ENCODE peak calls at places on chromosome 11, in ten cellular contexts. L, E, Z, D, P, C, F, B, S and H are unnamed samples.

GRCh38 chr11:6674856-6675255 is 8.3 kb downstream of the MRPL17 start:
- DNase-seq in L (no peak), E (no peak), Z (no peak), D (no peak), P (no peak), C (no peak), F (no peak), B (no peak), S (no peak), H (no peak)

GRCh38 chr11:83063073-83063754 is 8.5 kb downstream of the RAB30 start:
- DNase-seq in L (peak; percentile 62), E (no peak), Z (peak; percentile 81), D (no peak), P (peak; percentile 78), C (no peak), F (no peak), B (peak; percentile 35), S (no peak), H (peak; percentile 40)

GRCh38 chr11:43988040-43988793 is 45.8 kb downstream of the C11orf96 start:
- DNase-seq in L (peak; percentile 38), E (no peak), Z (peak; percentile 61), D (no peak), P (peak; percentile 39), C (no peak), F (no peak), B (peak; percentile 56), S (no peak), H (no peak)

GRCh38 chr11:61482513-61482912 is 26.0 kb upstream of the LRRC10B start:
- DNase-seq in L (no peak), E (no peak), Z (peak; percentile 95), D (no peak), P (no peak), C (no peak), F (no peak), B (no peak), S (no peak), H (no peak)

GRCh38 chr11:64339754-64340408 is at the start of gene CCDC88B:
- DNase-seq in L (no peak), E (no peak), Z (peak; percentile 58), D (no peak), P (no peak), C (no peak), F (no peak), B (no peak), S (peak; percentile 65), H (no peak)

GRCh38 chr11:69284081-69284511 is 9.9 kb upstream of the MYEOV start:
- DNase-seq in L (no peak), E (no peak), Z (peak; percentile 53), D (no peak), P (peak; percentile 16), C (no peak), F (no peak), B (no peak), S (no peak), H (no peak)

GRCh38 chr11:47184711-47185304 is 1.4 kb downstream of the PACSIN3 start:
- DNase-seq in L (no peak), E (no peak), Z (peak; percentile 88), D (peak; percentile 55), P (no peak), C (no peak), F (peak; percentile 82), B (peak; percentile 19), S (peak; percentile 44), H (no peak)

GRCh38 chr11:64522036-64522435 is 69.0 kb upstream of the SLC22A12 start:
- DNase-seq in L (no peak), E (no peak), Z (no peak), D (no peak), P (no peak), C (no peak), F (no peak), B (no peak), S (no peak), H (no peak)

GRCh38 chr11:74319139-74319538 is 7.7 kb upstream of the P4HA3 start:
- DNase-seq in L (peak; percentile 92), E (no peak), Z (peak; percentile 92), D (no peak), P (peak; percentile 93), C (no peak), F (no peak), B (peak; percentile 83), S (no peak), H (peak; percentile 75)

GRCh38 chr11:92045325-92045724 is 179.3 kb upstream of the FAT3 start:
- DNase-seq in L (no peak), E (no peak), Z (no peak), D (no peak), P (no peak), C (no peak), F (no peak), B (no peak), S (no peak), H (no peak)

GRCh38 chr11:74971424-74971823 is 17.3 kb upstream of the NEU3 start:
- DNase-seq in L (no peak), E (no peak), Z (no peak), D (no peak), P (no peak), C (no peak), F (no peak), B (peak; percentile 27), S (no peak), H (no peak)

GRCh38 chr11:17648528-17648927 is 70.8 kb upstream of the MYOD1 start:
- DNase-seq in L (no peak), E (no peak), Z (no peak), D (peak; percentile 50), P (no peak), C (no peak), F (no peak), B (no peak), S (no peak), H (no peak)

GRCh38 chr11:11876458-11876857 is 34.7 kb downstream of the USP47 start:
- DNase-seq in L (peak; percentile 30), E (no peak), Z (no peak), D (no peak), P (no peak), C (no peak), F (no peak), B (no peak), S (no peak), H (no peak)
- TF ChIP-seq CTCF in L (peak; percentile 49), E (no peak), Z (no peak), D (no peak), P (peak; percentile 9), C (no peak), F (no peak), B (peak; percentile 28), S (no peak), H (no peak)

DNA sequence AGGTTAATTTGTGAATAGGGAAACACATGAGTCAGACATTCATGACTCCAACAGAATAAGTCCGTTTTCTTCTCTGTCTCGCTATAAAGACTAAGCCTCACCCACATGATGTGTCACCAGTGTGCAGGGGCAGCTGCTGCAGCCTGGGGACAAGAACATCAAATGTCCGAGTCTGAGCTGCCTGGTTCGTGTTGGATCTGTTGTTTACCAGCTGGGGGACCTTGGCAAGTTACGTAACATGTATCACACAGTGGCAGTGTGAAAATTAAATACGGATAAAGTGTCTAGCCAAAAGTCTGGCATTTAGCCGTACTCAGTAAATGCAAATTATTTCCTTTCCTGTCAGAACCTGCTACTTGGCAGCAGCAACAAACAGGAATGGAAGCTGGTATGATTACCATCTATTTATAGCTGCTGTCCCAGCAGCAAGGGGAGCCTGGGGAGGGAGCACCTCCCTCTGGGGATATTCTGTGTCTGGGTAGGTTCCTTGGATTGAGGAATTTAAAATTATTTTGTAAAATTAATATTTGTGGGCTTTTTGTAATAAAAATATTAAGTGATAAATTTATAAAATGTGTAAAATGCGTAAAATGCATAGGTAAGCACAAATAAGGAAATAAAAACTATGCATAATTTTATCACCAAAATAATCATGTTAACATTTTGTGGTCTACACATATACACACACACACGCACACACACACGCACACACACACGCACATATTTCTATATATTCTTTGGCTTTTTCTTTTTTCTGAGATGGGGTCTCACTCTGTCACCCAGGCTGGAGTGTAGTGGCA is 1.3 kb upstream of the CLDN25 start:
- DNase-seq in L (peak; percentile 5), E (no peak), Z (no peak), D (peak; percentile 71), P (peak; percentile 4), C (no peak), F (peak; percentile 78), B (peak; percentile 12), S (no peak), H (no peak)
- H3K4me3 ChIP-seq in L (no peak overlapping the region), E (no peak overlapping the region), Z (peak overlapping the region; percentile 48), D (peak overlapping the region; percentile 39), P (no peak overlapping the region), C (no peak overlapping the region), F (no peak overlapping the region), B (no peak overlapping the region), S (peak overlapping the region; percentile 44), H (no peak overlapping the region)

GRCh38 chr11:14305649-14306048 is 53.3 kb downstream of the RRAS2 start:
- DNase-seq in L (no peak), E (no peak), Z (no peak), D (no peak), P (no peak), C (no peak), F (no peak), B (no peak), S (no peak), H (no peak)

GRCh38 chr11:14308114-14308896 is 50.7 kb downstream of the RRAS2 start:
- DNase-seq in L (peak; percentile 83), E (no peak), Z (peak; percentile 50), D (no peak), P (peak; percentile 66), C (no peak), F (no peak), B (peak; percentile 65), S (no peak), H (no peak)

GRCh38 chr11:14308897-14309387 is 50.0 kb downstream of the RRAS2 start:
- DNase-seq in L (no peak), E (no peak), Z (no peak), D (no peak), P (no peak), C (no peak), F (no peak), B (no peak), S (no peak), H (no peak)

GRCh38 chr11:14304601-14305000 is 54.4 kb downstream of the RRAS2 start:
- DNase-seq in L (no peak), E (no peak), Z (no peak), D (peak; percentile 36), P (no peak), C (no peak), F (no peak), B (no peak), S (no peak), H (no peak)

DNA sequence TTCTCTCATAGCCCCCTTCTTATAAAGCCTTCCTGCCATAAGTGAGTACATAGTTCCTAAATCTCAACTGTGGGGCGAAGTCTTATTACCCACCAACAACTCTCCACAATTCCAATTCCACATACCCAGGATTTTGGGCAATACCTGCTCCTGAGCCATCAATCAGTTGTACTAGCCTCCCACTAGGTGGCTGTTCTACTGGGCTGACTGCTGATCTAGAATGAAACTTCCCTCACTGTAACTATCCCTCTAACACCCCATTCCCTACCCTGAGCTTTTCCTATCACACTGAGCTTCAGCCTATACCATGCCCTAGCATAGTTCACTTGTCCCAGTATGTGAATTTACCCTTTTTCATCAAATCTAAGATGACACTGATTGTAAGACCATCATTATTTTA is 52.5 kb downstream of the RRAS2 start:
- DNase-seq in L (no peak), E (no peak), Z (no peak), D (no peak), P (no peak), C (no peak), F (no peak), B (no peak), S (no peak), H (no peak)
- TF ChIP-seq CTCF in L (peak; percentile 49), E (no peak), Z (no peak), D (no peak), P (peak; percentile 20), C (no peak), F (no peak), B (no peak), S (no peak), H (no peak)

GRCh38 chr11:67269401-67270255 is 3.4 kb downstream of the GRK2 start:
- DNase-seq in L (no peak), E (no peak), Z (peak; percentile 91), D (no peak), P (no peak), C (no peak), F (peak; percentile 65), B (no peak), S (no peak), H (no peak)
- H3K4me3 ChIP-seq in L (peak overlapping the region; percentile 39), E (peak overlapping the region; percentile 25), Z (no peak overlapping the region), D (peak overlapping the region; percentile 22), P (peak overlapping the region; percentile 33), C (no peak overlapping the region), F (no peak overlapping the region), B (no peak overlapping the region), S (peak overlapping the region; percentile 98), H (peak overlapping the region; percentile 20)